ENCODE peak calls at places on chromosomes 2 and 18, in eight cellular contexts. One of them, this sample, is unnamed.

GRCh38 chr18:47595816-47596501 is 334.5 kb downstream of the SMAD2 start:
- DNase-seq in GM23338: peak
- DNase-seq in PC-3: peak
- DNase-seq in OCI-LY7: peak
- DNase-seq in HCT116: peak
- DNase-seq in GM23248: peak
- DNase-seq in MM.1S: no peak
- DNase-seq in hepatocyte: no peak
- DNase-seq in this sample: peak

GRCh38 chr18:5912491-5912890 is 17.2 kb upstream of the TMEM200C start:
- DNase-seq in GM23338: no peak
- DNase-seq in PC-3: no peak
- DNase-seq in OCI-LY7: no peak
- DNase-seq in HCT116: no peak
- DNase-seq in GM23248: no peak
- DNase-seq in MM.1S: no peak
- DNase-seq in hepatocyte: no peak
- DNase-seq in this sample: no peak

GRCh38 chr2:118197011-118197695 is 108.9 kb downstream of the INSIG2 start:
- DNase-seq in GM23338: peak
- DNase-seq in PC-3: peak
- DNase-seq in OCI-LY7: peak
- DNase-seq in HCT116: no peak
- DNase-seq in GM23248: peak
- DNase-seq in MM.1S: peak
- DNase-seq in hepatocyte: peak
- DNase-seq in this sample: no peak

GRCh38 chr2:24317491-24317920 is 42.8 kb downstream of the ITSN2 start:
- DNase-seq in GM23338: no peak
- DNase-seq in PC-3: peak
- DNase-seq in OCI-LY7: no peak
- DNase-seq in HCT116: no peak
- DNase-seq in GM23248: no peak
- DNase-seq in MM.1S: no peak
- DNase-seq in hepatocyte: no peak
- DNase-seq in this sample: no peak

GRCh38 chr2:109342451-109342850 is 213.4 kb downstream of the SH3RF3 start:
- DNase-seq in GM23338: no peak
- DNase-seq in PC-3: no peak
- DNase-seq in OCI-LY7: no peak
- DNase-seq in HCT116: no peak
- DNase-seq in GM23248: no peak
- DNase-seq in MM.1S: no peak
- DNase-seq in hepatocyte: no peak
- DNase-seq in this sample: no peak

GRCh38 chr2:162291748-162292147 is 26.7 kb downstream of the IFIH1 start:
- DNase-seq in GM23338: no peak
- DNase-seq in PC-3: no peak
- DNase-seq in OCI-LY7: no peak
- DNase-seq in HCT116: no peak
- DNase-seq in GM23248: no peak
- DNase-seq in MM.1S: no peak
- DNase-seq in hepatocyte: no peak
- DNase-seq in this sample: no peak

GRCh38 chr2:218888341-218888740 is 7.7 kb downstream of the WNT10A start:
- DNase-seq in GM23338: no peak
- DNase-seq in PC-3: no peak
- DNase-seq in OCI-LY7: no peak
- DNase-seq in HCT116: no peak
- DNase-seq in GM23248: no peak
- DNase-seq in MM.1S: no peak
- DNase-seq in hepatocyte: no peak
- DNase-seq in this sample: no peak

GRCh38 chr2:42753188-42753813 is 10.6 kb downstream of the OXER1 start:
- DNase-seq in GM23338: no peak
- DNase-seq in PC-3: no peak
- DNase-seq in OCI-LY7: peak
- DNase-seq in HCT116: no peak
- DNase-seq in GM23248: no peak
- DNase-seq in MM.1S: no peak
- DNase-seq in hepatocyte: no peak
- DNase-seq in this sample: no peak

GRCh38 chr18:22271030-22271429 is 101.6 kb downstream of the GATA6 start:
- DNase-seq in GM23338: no peak
- DNase-seq in PC-3: no peak
- DNase-seq in OCI-LY7: no peak
- DNase-seq in HCT116: no peak
- DNase-seq in GM23248: no peak
- DNase-seq in MM.1S: no peak
- DNase-seq in hepatocyte: no peak
- DNase-seq in this sample: no peak

GRCh38 chr18:41751161-41751560 is 203.9 kb upstream of the PIK3C3 start:
- DNase-seq in GM23338: no peak
- DNase-seq in PC-3: peak
- DNase-seq in OCI-LY7: no peak
- DNase-seq in HCT116: no peak
- DNase-seq in GM23248: no peak
- DNase-seq in MM.1S: no peak
- DNase-seq in hepatocyte: no peak
- DNase-seq in this sample: no peak

GRCh38 chr2:105803773-105804172 is 59.1 kb downstream of the NCK2 start:
- DNase-seq in GM23338: no peak
- DNase-seq in PC-3: no peak
- DNase-seq in OCI-LY7: no peak
- DNase-seq in HCT116: no peak
- DNase-seq in GM23248: no peak
- DNase-seq in MM.1S: no peak
- DNase-seq in hepatocyte: no peak
- DNase-seq in this sample: no peak

GRCh38 chr2:188785515-188785914 is 188.7 kb upstream of the COL3A1 start:
- DNase-seq in GM23338: no peak
- DNase-seq in PC-3: no peak
- DNase-seq in OCI-LY7: no peak
- DNase-seq in HCT116: no peak
- DNase-seq in GM23248: peak
- DNase-seq in MM.1S: no peak
- DNase-seq in hepatocyte: peak
- DNase-seq in this sample: no peak

GRCh38 chr2:171726841-171727460 is 39.7 kb downstream of the DYNC1I2 start:
- DNase-seq in GM23338: no peak
- DNase-seq in PC-3: no peak
- DNase-seq in OCI-LY7: no peak
- DNase-seq in HCT116: no peak
- DNase-seq in GM23248: peak
- DNase-seq in MM.1S: no peak
- DNase-seq in hepatocyte: no peak
- DNase-seq in this sample: no peak

GRCh38 chr18:3616142-3616541 is 166.2 kb downstream of the TGIF1 start:
- DNase-seq in GM23338: no peak
- DNase-seq in PC-3: no peak
- DNase-seq in OCI-LY7: no peak
- DNase-seq in HCT116: no peak
- DNase-seq in GM23248: no peak
- DNase-seq in MM.1S: no peak
- DNase-seq in hepatocyte: no peak
- DNase-seq in this sample: no peak

GRCh38 chr18:27202771-27203170 is 17.7 kb upstream of the CHST9 start:
- DNase-seq in GM23338: no peak
- DNase-seq in PC-3: no peak
- DNase-seq in OCI-LY7: no peak
- DNase-seq in HCT116: no peak
- DNase-seq in GM23248: no peak
- DNase-seq in MM.1S: no peak
- DNase-seq in hepatocyte: no peak
- DNase-seq in this sample: no peak

GRCh38 chr2:238450440-238450861 is 23.7 kb downstream of the ASB1 start:
- DNase-seq in GM23338: no peak
- DNase-seq in PC-3: no peak
- DNase-seq in OCI-LY7: no peak
- DNase-seq in HCT116: no peak
- DNase-seq in GM23248: no peak
- DNase-seq in MM.1S: no peak
- DNase-seq in hepatocyte: no peak
- DNase-seq in this sample: no peak

GRCh38 chr2:41718703-41719102 is 329.1 kb upstream of the PKDCC start:
- DNase-seq in GM23338: no peak
- DNase-seq in PC-3: no peak
- DNase-seq in OCI-LY7: no peak
- DNase-seq in HCT116: no peak
- DNase-seq in GM23248: no peak
- DNase-seq in MM.1S: no peak
- DNase-seq in hepatocyte: no peak
- DNase-seq in this sample: no peak

GRCh38 chr2:11333431-11334183 is 10.8 kb downstream of the ROCK2 start:
- DNase-seq in GM23338: no peak
- DNase-seq in PC-3: no peak
- DNase-seq in OCI-LY7: no peak
- DNase-seq in HCT116: no peak
- DNase-seq in GM23248: no peak
- DNase-seq in MM.1S: no peak
- DNase-seq in hepatocyte: no peak
- DNase-seq in this sample: no peak
- TF ChIP-seq EZH2phosphoT487 in GM23338: no peak
- TF ChIP-seq EZH2phosphoT487 in PC-3: no peak
- TF ChIP-seq EZH2phosphoT487 in OCI-LY7: no peak
- TF ChIP-seq EZH2phosphoT487 in HCT116: no peak
- TF ChIP-seq EZH2phosphoT487 in GM23248: no peak
- TF ChIP-seq EZH2phosphoT487 in MM.1S: no peak
- TF ChIP-seq EZH2phosphoT487 in hepatocyte: no peak
- TF ChIP-seq EZH2phosphoT487 in this sample: no peak

GRCh38 chr18:44912740-44913478 is 232.2 kb downstream of the SETBP1 start:
- DNase-seq in GM23338: no peak
- DNase-seq in PC-3: no peak
- DNase-seq in OCI-LY7: no peak
- DNase-seq in HCT116: no peak
- DNase-seq in GM23248: no peak
- DNase-seq in MM.1S: peak
- DNase-seq in hepatocyte: no peak
- DNase-seq in this sample: no peak

GRCh38 chr18:44911260-44911659 is 230.6 kb downstream of the SETBP1 start:
- DNase-seq in GM23338: no peak
- DNase-seq in PC-3: no peak
- DNase-seq in OCI-LY7: no peak
- DNase-seq in HCT116: no peak
- DNase-seq in GM23248: no peak
- DNase-seq in MM.1S: no peak
- DNase-seq in hepatocyte: no peak
- DNase-seq in this sample: no peak

GRCh38 chr18:44911773-44912172 is 231.1 kb downstream of the SETBP1 start:
- DNase-seq in GM23338: no peak
- DNase-seq in PC-3: no peak
- DNase-seq in OCI-LY7: no peak
- DNase-seq in HCT116: no peak
- DNase-seq in GM23248: no peak
- DNase-seq in MM.1S: no peak
- DNase-seq in hepatocyte: no peak
- DNase-seq in this sample: no peak

GRCh38 chr18:44904768-44905167 is 224.1 kb downstream of the SETBP1 start:
- DNase-seq in GM23338: no peak
- DNase-seq in PC-3: no peak
- DNase-seq in OCI-LY7: no peak
- DNase-seq in HCT116: no peak
- DNase-seq in GM23248: no peak
- DNase-seq in MM.1S: no peak
- DNase-seq in hepatocyte: no peak
- DNase-seq in this sample: no peak

DNA sequence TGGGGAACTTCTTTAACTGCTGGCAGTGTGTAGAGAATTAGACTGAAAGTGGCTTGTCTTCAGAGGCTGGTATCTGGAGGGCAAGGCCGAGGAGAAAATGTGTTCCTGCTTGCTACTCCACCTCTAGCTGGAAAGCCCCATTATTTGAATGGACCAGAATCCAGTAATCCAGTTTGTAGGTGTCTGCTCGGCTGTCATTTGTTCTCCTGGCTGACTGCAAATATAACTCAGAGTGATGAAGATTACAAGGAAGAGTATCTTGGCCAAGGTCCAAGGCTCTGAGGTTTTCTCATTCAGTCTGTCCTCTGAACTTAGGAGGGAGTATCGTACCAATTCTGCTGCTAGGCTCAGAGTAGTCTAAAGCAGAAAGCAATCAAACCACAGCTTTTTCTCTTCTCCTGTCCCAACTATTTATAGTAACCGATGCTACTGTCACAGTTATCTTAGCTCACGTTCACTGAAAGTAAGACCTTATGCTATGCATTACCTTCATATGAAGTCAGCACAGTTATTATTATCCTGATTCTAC is 228.6 kb downstream of the SETBP1 start:
- DNase-seq in GM23338: no peak
- DNase-seq in PC-3: no peak
- DNase-seq in OCI-LY7: no peak
- DNase-seq in HCT116: no peak
- DNase-seq in GM23248: no peak
- DNase-seq in MM.1S: peak
- DNase-seq in hepatocyte: peak
- DNase-seq in this sample: no peak
- H3K4me2 ChIP-seq in GM23338: no peak
- H3K4me2 ChIP-seq in PC-3: no peak
- H3K4me2 ChIP-seq in OCI-LY7: no peak
- H3K4me2 ChIP-seq in HCT116: no peak
- H3K4me2 ChIP-seq in GM23248: no peak
- H3K4me2 ChIP-seq in MM.1S: peak
- H3K4me2 ChIP-seq in hepatocyte: no peak
- H3K4me2 ChIP-seq in this sample: no peak

DNA sequence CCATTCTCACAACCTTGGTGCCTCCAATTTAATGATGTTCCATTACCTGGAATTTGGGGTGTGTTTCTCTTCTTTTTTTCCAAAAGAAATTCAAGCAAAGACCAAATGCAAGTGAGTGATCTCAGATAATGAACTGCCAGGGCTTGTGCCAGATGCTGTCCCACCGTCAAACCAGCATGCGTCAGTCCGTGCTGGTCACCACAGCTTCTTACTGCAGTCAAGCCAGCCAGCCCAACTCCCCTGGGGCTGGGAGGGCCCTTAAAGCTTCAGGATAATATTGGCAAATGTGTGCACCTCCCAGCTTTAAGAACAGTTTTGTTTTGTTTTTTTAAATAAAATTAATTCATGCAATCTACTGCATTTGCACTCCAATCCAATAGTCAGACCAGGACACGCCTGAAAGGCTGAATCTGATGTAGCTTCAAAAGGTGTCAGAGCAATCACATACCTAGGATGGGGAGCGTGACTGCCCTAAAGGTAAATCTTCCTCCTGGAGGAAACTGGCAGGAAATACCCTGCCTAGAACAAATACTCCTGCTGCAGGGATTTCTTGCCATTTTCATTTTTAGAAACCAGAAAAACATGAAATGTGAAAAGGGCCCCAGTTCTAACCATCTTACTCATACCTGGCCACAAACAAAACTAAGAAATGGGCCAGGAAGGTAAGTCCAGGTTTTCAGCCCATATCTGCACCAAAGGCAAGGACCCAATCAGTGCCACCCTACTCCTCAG is 26.9 kb upstream of the SP3 start:
- DNase-seq in GM23338: no peak
- DNase-seq in PC-3: peak
- DNase-seq in OCI-LY7: no peak
- DNase-seq in HCT116: no peak
- DNase-seq in GM23248: peak
- DNase-seq in MM.1S: peak
- DNase-seq in hepatocyte: no peak
- DNase-seq in this sample: no peak
- TF ChIP-seq EZH2phosphoT487 in GM23338: no peak
- TF ChIP-seq EZH2phosphoT487 in PC-3: no peak
- TF ChIP-seq EZH2phosphoT487 in OCI-LY7: no peak
- TF ChIP-seq EZH2phosphoT487 in HCT116: no peak
- TF ChIP-seq EZH2phosphoT487 in GM23248: no peak
- TF ChIP-seq EZH2phosphoT487 in MM.1S: no peak
- TF ChIP-seq EZH2phosphoT487 in hepatocyte: no peak
- TF ChIP-seq EZH2phosphoT487 in this sample: no peak

GRCh38 chr18:2531751-2532150 is 39.6 kb downstream of the METTL4 start:
- DNase-seq in GM23338: no peak
- DNase-seq in PC-3: no peak
- DNase-seq in OCI-LY7: no peak
- DNase-seq in HCT116: no peak
- DNase-seq in GM23248: no peak
- DNase-seq in MM.1S: no peak
- DNase-seq in hepatocyte: no peak
- DNase-seq in this sample: no peak
- H3K4me2 ChIP-seq in GM23338: no peak
- H3K4me2 ChIP-seq in PC-3: no peak
- H3K4me2 ChIP-seq in OCI-LY7: no peak
- H3K4me2 ChIP-seq in HCT116: no peak
- H3K4me2 ChIP-seq in GM23248: no peak
- H3K4me2 ChIP-seq in MM.1S: no peak
- H3K4me2 ChIP-seq in hepatocyte: no peak
- H3K4me2 ChIP-seq in this sample: no peak